ENCODE peak calls at places on chromosomes 1 and 21, in seven cellular contexts. A, G, C, W, Z, F and L are unnamed samples.

GRCh38 chr1:176959461-176959860 is 205.1 kb downstream of the ASTN1 start:
- DNase-seq in Z (no peak), F (no peak), C (peak), A (no peak), G (no peak), W (no peak), L (no peak)

GRCh38 chr1:189678779-189679178 is 798.9 kb downstream of the BRINP3 start:
- DNase-seq in C (peak), A (no peak), W (no peak), Z (no peak), G (no peak), F (no peak), L (peak)

GRCh38 chr1:117698398-117699160 is 92.7 kb downstream of the TENT5C start:
- DNase-seq in A (peak), Z (no peak), C (no peak), F (peak), G (peak), W (no peak), L (peak)

GRCh38 chr1:79161077-79161476 is 154.5 kb upstream of the ADGRL4 start:
- DNase-seq in W (no peak), C (no peak), A (peak), G (no peak), F (peak), Z (no peak), L (peak)

GRCh38 chr1:117146570-117147340 is 25.2 kb upstream of the TRIM45 start:
- DNase-seq in C (peak), F (peak), A (peak), G (peak), Z (no peak), W (no peak), L (peak)

GRCh38 chr1:44292641-44293040 is 62.4 kb downstream of the ERI3 start:
- DNase-seq in C (no peak), G (no peak), F (no peak), A (no peak), W (no peak), Z (no peak), L (no peak)

GRCh38 chr1:181443231-181443853 is 40.0 kb upstream of the CACNA1E start:
- DNase-seq in C (no peak), W (no peak), G (no peak), F (no peak), A (no peak), Z (no peak), L (no peak)

GRCh38 chr1:23282967-23283366 is 61.1 kb downstream of the HNRNPR start:
- DNase-seq in F (peak), W (no peak), G (peak), A (peak), C (no peak), Z (no peak), L (peak)

DNA sequence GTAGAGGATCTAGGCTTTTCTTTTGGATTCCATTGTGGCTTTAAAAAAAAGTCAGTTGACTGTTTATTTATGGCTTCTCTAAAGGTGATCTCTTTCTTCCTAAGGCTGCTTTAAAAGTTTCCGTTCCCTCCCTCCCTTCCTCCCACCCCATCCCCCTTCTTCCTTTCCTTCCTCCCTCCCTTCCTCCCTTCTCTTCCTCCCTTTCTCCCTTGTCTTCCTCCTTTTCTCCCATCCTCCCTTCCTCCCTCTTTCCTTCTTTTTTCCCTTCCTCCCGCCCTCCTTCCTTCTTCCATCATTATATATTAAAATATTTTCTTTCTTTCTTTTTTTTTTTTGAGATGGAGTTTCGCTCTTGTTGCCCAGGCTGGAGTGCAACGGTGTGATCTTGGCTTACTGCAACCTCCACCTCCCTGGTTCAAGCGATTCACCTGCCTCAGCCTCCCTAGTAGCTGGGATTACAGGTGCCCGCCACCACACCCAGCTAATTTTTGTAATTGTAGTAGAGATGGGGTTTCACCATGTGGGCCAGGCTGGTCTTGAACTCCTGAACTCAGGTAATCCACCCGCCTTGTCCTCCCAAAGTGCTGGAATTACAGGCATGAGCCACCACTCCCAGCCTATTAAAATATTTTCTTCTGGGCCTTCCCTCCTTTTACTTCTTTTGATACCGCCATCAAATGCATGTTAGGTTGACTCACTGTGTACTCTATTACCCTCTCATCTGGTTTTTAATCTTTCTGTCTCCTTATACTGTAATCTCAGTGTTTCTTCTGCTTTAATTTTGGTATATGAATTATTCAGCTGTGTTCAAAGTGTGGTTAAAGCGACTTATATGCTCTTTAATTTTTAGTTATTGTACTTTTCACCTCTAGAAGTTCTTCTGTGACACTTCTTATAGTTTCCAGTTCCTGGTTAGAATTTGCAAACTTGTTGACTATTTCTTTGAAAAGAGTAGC is 59.2 kb upstream of the ATP5PO start:
- DNase-seq in G (no peak), Z (no peak), C (no peak), W (no peak), F (no peak), A (no peak), L (no peak)
- H3K4me3 ChIP-seq in G (no peak), Z (no peak), C (no peak), W (no peak), F (no peak), A (no peak), L (no peak)

DNA sequence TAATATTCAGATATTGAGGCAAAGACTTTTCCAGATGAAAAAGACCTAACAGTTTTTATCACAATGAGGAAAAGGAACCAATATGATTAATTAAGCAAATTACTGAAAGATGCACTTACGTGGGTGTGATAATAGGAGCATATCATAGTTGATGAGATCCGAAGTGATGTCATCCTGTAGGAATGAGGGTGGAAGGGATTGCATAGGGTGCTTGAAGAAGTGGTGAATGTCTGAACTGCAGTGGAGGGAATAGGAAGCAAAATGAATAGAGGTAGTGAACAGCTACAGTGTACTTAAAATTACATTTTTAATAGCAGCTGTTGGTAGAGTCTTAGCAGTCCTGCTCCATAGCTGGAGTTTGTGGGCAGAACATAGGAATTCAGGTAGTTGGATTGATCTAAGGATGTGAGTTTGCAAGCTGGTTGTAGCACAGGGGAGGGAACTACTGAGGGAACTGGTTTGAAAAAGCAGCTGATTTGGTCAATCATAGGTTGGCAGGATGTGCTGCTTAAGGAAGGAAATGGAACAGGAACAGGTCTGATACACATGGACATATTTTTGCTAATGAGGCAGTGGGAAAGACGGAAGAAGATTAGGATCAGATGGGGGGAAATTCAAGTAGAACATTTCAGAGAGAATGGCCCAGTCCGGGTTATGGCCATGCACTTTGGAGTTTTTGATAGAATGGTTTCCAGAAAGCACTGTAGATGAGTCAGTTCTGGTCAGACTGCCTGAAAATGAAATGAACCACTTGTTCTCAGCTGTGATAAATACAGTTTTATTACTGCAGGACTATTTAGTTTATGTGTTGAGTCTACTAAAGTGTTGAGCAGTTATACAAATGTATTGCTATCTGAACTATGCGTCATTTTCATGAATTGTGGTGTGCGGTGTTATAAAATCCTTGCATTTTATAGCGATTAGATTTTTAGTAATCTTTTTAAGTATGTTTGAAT is 155.8 kb downstream of the RYR2 start:
- DNase-seq in C (peak), A (no peak), Z (no peak), W (no peak), G (no peak), F (no peak), L (no peak)
- TF ChIP-seq CTCF in C (no peak), A (no peak), Z (no peak), W (no peak), G (no peak), F (no peak), L (no peak)

DNA sequence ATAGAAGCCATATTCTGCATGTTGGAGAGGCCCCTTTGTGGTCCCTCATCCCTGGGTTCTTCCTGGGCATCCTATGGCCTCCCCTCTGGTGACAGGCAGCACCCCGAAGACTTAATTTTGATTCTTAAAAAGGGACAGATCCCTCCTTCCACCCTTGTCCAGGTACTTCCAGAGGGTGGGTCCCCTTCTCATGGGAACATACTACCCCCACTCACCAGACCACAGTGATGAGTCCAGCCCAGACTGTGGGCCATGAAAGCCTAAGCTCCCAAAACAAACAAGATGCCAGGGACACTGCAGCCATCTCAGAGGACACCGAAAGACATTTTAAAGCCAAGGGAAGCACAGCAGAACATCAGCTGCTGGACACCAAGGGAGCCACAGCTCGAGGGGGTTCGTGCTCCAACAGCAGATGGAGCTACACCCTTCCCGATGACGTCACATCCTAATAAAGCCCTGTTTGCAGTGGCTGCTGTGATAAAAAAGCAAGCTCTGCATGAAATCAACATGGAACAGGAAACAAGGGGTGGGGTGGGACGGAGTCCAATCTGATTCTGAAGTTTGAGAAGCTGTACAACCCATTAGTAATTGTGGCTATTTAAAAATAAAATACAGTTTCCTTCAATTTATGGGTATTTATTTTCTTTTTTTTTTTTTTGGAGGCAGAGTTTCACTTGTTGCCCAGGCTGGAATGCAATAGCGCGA is 32.4 kb downstream of the GNB1 start:
- DNase-seq in W (peak), G (peak), F (peak), C (peak), A (peak), Z (peak), L (peak)
- H3K4me3 ChIP-seq in W (no peak), G (no peak), F (peak), C (no peak), A (no peak), Z (no peak), L (no peak)

DNA sequence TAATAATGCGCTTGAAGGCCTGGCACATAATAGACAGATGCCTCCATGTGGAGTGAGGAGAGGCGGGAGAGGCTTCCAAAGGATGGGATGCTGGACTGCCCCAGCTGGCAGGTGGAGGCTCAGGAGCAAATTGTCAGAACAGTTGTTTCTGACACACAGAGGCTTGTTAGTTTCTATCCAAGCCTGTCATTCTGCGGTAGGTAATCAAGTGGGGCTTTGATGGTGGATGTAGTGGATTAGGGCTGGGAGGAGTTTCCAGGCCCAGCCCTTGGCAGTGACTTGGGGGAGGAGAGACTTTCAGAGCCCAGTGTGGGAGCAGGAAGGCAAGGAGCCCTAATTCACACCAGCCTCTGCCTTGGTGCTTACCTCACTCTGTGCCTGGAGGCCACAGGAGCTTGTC is 44.1 kb downstream of the FOXD2 start:
- DNase-seq in G (no peak), W (no peak), F (no peak), C (no peak), A (no peak), Z (no peak), L (no peak)
- TF ChIP-seq CTCF in G (no peak), W (no peak), F (no peak), C (no peak), A (no peak), Z (no peak), L (no peak)

GRCh38 chr1:100053119-100053518 is 79.6 kb downstream of the SASS6 start:
- DNase-seq in W (no peak), G (no peak), F (no peak), Z (no peak), C (no peak), A (no peak), L (no peak)

GRCh38 chr1:100051893-100052292 is 80.8 kb downstream of the SASS6 start:
- DNase-seq in Z (no peak), F (no peak), A (no peak), G (no peak), C (no peak), W (no peak), L (no peak)

GRCh38 chr1:100050139-100050538 is 80.3 kb downstream of the SLC35A3 start:
- DNase-seq in C (no peak), F (no peak), W (no peak), Z (no peak), A (no peak), G (no peak), L (no peak)

DNA sequence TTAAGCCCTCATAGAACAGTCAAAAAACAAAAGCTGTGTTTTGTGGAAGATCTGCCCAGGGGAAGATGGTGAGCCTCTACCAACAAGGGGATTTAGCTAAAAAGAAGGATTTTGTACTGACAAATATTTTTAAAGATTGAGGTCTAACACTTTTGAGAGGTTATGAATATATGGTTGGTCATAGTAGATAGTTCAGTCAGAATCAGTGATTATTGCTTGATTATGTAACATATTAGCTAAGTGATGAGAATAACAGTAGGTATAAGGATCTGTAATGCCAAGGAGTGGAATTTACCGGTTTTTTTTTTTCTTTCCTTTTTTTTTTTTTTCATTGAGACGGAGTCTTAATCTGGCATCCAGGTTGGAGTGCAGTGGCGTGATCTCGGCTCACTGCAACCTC is 79.0 kb downstream of the SASS6 start:
- DNase-seq in C (no peak), F (no peak), A (no peak), Z (no peak), G (no peak), W (no peak), L (no peak)
- H3K4me3 ChIP-seq in C (no peak), F (no peak), A (no peak), Z (no peak), G (no peak), W (no peak), L (no peak)

GRCh38 chr1:156421062-156421938 is 52.3 kb downstream of the RHBG start:
- DNase-seq in A (peak), F (peak), G (peak), C (peak), Z (peak), W (peak), L (peak)

GRCh38 chr1:156419863-156420208 is 50.8 kb downstream of the RHBG start:
- DNase-seq in Z (no peak), A (no peak), W (no peak), C (peak), G (no peak), F (no peak), L (no peak)

GRCh38 chr1:156422602-156423091 is 53.6 kb downstream of the RHBG start:
- DNase-seq in F (no peak), C (peak), A (no peak), Z (no peak), G (no peak), W (no peak), L (no peak)

GRCh38 chr1:156421939-156422601 is 53.1 kb downstream of the RHBG start:
- DNase-seq in F (no peak), Z (no peak), A (no peak), W (no peak), C (peak), G (no peak), L (no peak)

DNA sequence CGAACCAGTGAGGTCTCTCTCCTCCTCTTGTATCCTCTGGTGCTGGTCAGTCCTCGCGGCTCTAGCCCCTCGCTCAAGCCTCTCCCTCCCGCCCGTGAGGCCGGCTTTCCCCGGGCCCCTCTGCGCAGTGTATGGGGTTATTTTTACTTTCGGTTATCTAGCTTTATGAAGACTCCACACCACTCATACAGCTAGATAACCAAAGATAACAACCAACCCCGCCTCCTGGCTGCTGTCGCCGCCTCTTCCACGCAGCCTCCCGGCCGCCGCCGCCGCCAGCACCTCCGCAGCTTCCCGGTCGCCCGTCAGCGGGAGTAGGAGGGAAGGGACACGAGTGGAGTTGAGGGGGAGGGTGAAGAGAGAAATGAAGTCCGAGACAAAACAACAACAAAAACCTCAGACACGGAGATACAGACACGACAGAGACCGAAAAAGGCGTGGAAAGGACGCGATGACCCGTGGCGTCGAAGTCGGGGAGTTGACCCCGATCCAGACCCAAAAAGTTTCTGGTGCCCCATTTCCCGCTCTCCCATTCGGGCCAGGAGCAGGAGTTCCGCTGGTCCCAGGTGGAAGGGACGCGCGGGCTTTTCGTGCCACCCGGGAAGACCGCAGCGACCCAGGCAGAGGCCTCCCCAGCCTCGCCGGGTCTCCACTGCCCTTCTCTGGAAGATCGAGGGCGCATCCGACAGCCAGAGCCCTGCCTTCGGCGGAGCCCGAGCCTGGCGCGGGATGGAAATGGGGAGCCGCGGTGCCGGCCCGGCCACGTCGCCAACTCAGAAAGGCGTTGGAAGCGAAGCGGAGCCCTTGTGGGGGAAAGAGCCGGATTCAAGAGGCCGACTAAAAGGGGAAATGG is 51.4 kb downstream of the RHBG start:
- DNase-seq in W (no peak), G (no peak), F (no peak), A (no peak), C (peak), Z (no peak), L (no peak)
- TF ChIP-seq CTCF in W (no peak), G (no peak), F (no peak), A (no peak), C (no peak), Z (no peak), L (no peak)

GRCh38 chr1:242569867-242570266 is 45.4 kb upstream of the PLD5 start:
- DNase-seq in G (no peak), C (no peak), Z (no peak), F (no peak), W (no peak), A (no peak), L (no peak)
- H3K4me3 ChIP-seq in G (no peak), C (no peak), Z (no peak), F (no peak), W (no peak), A (no peak), L (no peak)

GRCh38 chr1:36083635-36084501 is at the start of gene TEKT2:
- DNase-seq in A (no peak), Z (peak), W (peak), C (peak), G (peak), F (peak), L (no peak)

GRCh38 chr1:36080801-36081200 is 3.1 kb upstream of the TEKT2 start:
- DNase-seq in G (no peak), F (no peak), C (no peak), A (no peak), Z (no peak), W (no peak), L (no peak)

GRCh38 chr1:36083219-36083618 is 675 bp upstream of the TEKT2 start:
- DNase-seq in W (no peak), A (no peak), F (no peak), G (no peak), Z (no peak), C (no peak), L (no peak)

GRCh38 chr1:36080236-36080635 is 3.7 kb upstream of the TEKT2 start:
- DNase-seq in A (no peak), Z (no peak), W (no peak), C (no peak), G (no peak), F (no peak), L (no peak)

GRCh38 chr1:36081926-36082485 is 1.9 kb upstream of the TEKT2 start:
- DNase-seq in G (no peak), W (no peak), F (no peak), Z (no peak), A (no peak), C (no peak), L (no peak)
- TF ChIP-seq CTCF in G (no peak), W (no peak), F (no peak), Z (no peak), A (no peak), C (peak), L (no peak)